ENCODE peak calls at places on chromosome X, in five cellular contexts. U is fibroblast of lung, W is upper lobe of left lung, Q is lower lobe of right lung, F is cardiac muscle cell. L is an unnamed sample.

GRCh38 chrX:153598541-153599191 is at the start of gene CCNQ:
- DNase-seq in Q (peak; percentile 53), U (peak; percentile 37), W (peak; percentile 87), F (peak; percentile 32), L (peak; percentile 75)

GRCh38 chrX:41933546-41933945 is 10.2 kb upstream of the CASK start:
- DNase-seq in F (no peak), Q (no peak), U (peak; percentile 9), W (no peak), L (no peak)

GRCh38 chrX:44303119-44303518 is 40.4 kb downstream of the EFHC2 start:
- DNase-seq in Q (no peak), U (no peak), F (no peak), W (no peak), L (no peak)

GRCh38 chrX:133544105-133544504 is 128.8 kb upstream of the GPC4 start:
- DNase-seq in W (no peak), Q (no peak), U (peak; percentile 72), F (peak; percentile 41), L (no peak)

GRCh38 chrX:119624951-119625668 is 18.9 kb upstream of the NKRF start:
- DNase-seq in Q (no peak), U (no peak), F (no peak), W (no peak), L (no peak)

GRCh38 chrX:31590581-31591113 is 518.8 kb upstream of the FTHL17 start:
- DNase-seq in F (peak; percentile 63), U (peak; percentile 69), W (no peak), Q (no peak), L (no peak)

GRCh38 chrX:144849141-144849540 is 398.2 kb upstream of the SPANXN1 start:
- DNase-seq in U (no peak), Q (no peak), W (no peak), F (no peak), L (no peak)

GRCh38 chrX:122512561-122513072 is 671.5 kb upstream of the GRIA3 start:
- DNase-seq in F (no peak), Q (no peak), W (no peak), U (peak; percentile 56), L (no peak)

GRCh38 chrX:108735680-108736508 is 469 bp downstream of the IRS4 start:
- DNase-seq in F (peak; percentile 12), U (peak; percentile 9), Q (no peak), W (no peak), L (peak; percentile 68)

GRCh38 chrX:133542476-133542875 is 127.2 kb upstream of the GPC4 start:
- DNase-seq in W (no peak), F (peak; percentile 38), U (no peak), Q (no peak), L (no peak)

DNA sequence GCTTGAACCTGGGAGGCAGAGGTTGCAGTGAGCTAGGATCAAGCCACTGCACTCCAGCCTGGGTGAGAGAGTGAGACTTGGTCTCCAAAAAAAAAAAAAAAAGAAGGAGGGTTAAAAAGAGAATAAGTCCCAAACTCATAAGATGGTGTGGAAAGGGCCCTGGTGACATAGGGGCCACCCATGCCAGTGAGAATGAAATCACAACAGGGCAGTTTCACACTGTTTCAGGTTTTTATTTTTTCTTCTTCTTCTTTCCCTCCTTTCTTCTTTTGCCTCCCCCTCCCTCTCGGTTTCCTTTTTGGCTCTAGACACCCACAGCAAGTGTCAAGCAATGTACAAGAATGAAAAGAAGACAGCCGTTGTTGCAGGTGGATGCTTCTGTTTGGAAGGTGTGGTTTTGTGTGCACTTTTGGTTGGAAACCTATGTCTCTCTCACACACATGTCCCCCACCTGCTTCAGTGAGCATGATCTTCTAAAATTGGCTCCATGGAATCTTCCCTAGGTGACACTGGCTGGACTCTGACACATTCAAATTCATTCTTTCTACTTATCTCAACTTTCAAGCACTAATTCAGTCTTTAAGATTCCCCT is 14.4 kb upstream of the TLR8 start:
- DNase-seq in W (no peak), Q (no peak), F (no peak), U (no peak), L (no peak)
- H3K4me1 ChIP-seq in W (no peaks in the 10 kb centered on the region), Q (no peaks in the 10 kb centered on the region), F (no peaks in the 10 kb centered on the region), U (no peaks in the 10 kb centered on the region), L (no peaks in the 10 kb centered on the region)

DNA sequence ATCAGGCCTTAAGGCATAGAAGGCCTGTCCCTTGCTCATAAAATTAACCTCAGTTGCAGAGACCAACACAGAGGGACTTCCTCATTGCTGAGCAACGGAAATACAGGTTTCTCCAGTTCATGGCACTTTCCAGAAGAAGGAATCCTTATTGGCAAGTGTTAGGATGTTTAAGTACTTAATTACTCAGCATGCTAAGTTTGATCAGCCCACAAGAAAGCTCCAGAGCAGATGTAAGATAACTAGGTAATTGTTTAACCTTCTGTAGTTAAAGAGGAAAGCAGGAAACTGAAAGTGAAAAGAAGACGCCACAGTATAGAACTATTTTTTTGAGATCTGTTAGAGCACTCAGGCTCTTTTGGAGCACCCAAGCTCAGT is 33.5 kb downstream of the SMS start:
- DNase-seq in W (no peak), Q (no peak), U (peak; percentile 46), F (no peak), L (no peak)
- H3K36me3 ChIP-seq in W (no peaks in the 10 kb centered on the region), Q (no peaks in the 10 kb centered on the region), U (peaks cover 3% of the 10 kb centered on the region), F (peaks cover 47% of the 10 kb centered on the region), L (no peaks in the 10 kb centered on the region)

GRCh38 chrX:13762015-13762414 is 27.5 kb downstream of the OFD1 start:
- DNase-seq in U (no peak), Q (no peak), F (no peak), W (no peak), L (no peak)
- H3K27ac ChIP-seq in U (no peak overlapping the region), Q (no peak overlapping the region), F (no peak overlapping the region), W (peak overlapping the region; percentile 43), L (no peak overlapping the region)

DNA sequence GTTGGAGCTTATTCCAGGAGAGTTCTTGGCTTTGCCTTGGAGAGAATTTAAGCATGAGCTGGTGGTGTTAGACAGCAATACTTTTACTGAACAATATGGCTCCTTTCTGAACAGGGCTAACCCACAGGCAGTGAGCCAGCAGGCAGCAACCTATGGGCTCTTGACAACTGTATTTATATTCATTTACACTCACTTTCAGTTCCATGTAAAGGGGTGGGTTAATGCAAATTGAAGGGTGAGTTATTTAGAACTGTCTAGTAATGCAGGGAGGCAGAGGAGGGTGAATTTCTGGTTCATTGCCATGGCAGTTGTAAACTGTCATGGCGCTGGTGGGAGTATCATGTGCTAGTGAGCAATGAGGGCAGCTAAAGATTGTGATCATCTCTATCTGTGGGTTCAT is 15.7 kb downstream of the FOXR2 start:
- DNase-seq in U (no peak), F (no peak), Q (no peak), W (no peak), L (no peak)
- H3K4me1 ChIP-seq in U (no peaks in the 10 kb centered on the region), F (no peaks in the 10 kb centered on the region), Q (no peaks in the 10 kb centered on the region), W (no peaks in the 10 kb centered on the region), L (no peaks in the 10 kb centered on the region)

GRCh38 chrX:21989415-21989814 is 42.7 kb upstream of the PHEX start:
- DNase-seq in W (no peak), F (no peak), U (no peak), Q (no peak), L (no peak)

GRCh38 chrX:21991504-21991903 is 40.6 kb upstream of the PHEX start:
- DNase-seq in U (no peak), F (no peak), Q (no peak), W (no peak), L (no peak)

GRCh38 chrX:21996872-21997271 is 35.3 kb upstream of the PHEX start:
- DNase-seq in U (peak; percentile 46), W (no peak), F (peak; percentile 78), Q (no peak), L (no peak)

GRCh38 chrX:21990812-21991211 is 41.3 kb upstream of the PHEX start:
- DNase-seq in W (no peak), F (no peak), U (no peak), Q (no peak), L (no peak)

DNA sequence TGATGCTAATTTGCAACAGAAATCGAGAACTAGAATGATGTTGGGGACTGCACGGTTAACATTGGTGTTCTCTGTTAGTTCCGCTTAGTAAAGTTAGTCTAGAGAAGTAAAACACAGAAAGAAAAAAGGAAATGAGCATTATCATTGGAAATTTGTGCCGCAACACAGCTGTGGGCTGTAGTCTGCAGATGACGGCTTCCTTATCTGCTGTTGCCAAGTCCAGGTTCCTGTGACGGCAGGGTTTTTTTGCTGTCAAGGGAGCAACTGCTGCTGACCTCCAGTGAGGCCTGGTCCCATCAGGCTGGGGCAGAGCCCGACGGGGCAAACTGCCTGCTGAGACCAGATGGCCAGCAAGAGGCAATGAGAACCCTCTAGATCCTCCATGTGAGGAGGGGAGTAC is 38.9 kb upstream of the PHEX start:
- DNase-seq in Q (peak; percentile 60), W (peak; percentile 33), U (no peak), F (peak; percentile 44), L (no peak)
- H3K36me3 ChIP-seq in Q (no peaks in the 10 kb centered on the region), W (no peaks in the 10 kb centered on the region), U (no peaks in the 10 kb centered on the region), F (peaks cover 11% of the 10 kb centered on the region), L (no peaks in the 10 kb centered on the region)

L was measured in aorta.